ENCODE peak calls at places on chromosomes 4 and X, in six cellular contexts. B is NCI-H2081 treated with DMSO at 0.1 percent for 48 hours, F is left lung, M is A549, S is NCI-H2107, J is Calu3. X is an unnamed sample.

GRCh38 chr4:3703677-3704521 is 62.3 kb upstream of the ADRA2C start:
- DNase-seq in B (no peak), F (peak; percentile 59), M (no peak), S (no peak), J (no peak), X (no peak)

GRCh38 chrX:106171293-106171692 is 3.2 kb downstream of the PWWP3B start:
- DNase-seq in B (no peak), F (no peak), M (no peak), S (no peak), J (no peak), X (no peak)

GRCh38 chr4:187618701-187619278 is 376.8 kb upstream of the ZFP42 start:
- DNase-seq in B (no peak), F (no peak), M (no peak), S (no peak), J (no peak), X (no peak)

GRCh38 chr4:152640058-152640921 is 39.5 kb downstream of the TMEM154 start:
- DNase-seq in B (no peak), F (no peak), M (peak; percentile 20), S (peak; percentile 28), J (no peak), X (no peak)

GRCh38 chr4:14387647-14388046 is 614.6 kb upstream of the CPEB2 start:
- DNase-seq in B (no peak), F (no peak), M (no peak), S (no peak), J (no peak), X (no peak)

GRCh38 chrX:39841604-39842003 is 256.2 kb downstream of the BCOR start:
- DNase-seq in B (no peak), F (no peak), M (no peak), S (no peak), J (no peak), X (no peak)

GRCh38 chrX:74450803-74451449 is 29.6 kb downstream of the SLC16A2 start:
- DNase-seq in B (no peak), F (no peak), M (peak; percentile 64), S (no peak), J (no peak), X (no peak)

GRCh38 chr4:71518283-71518989 is 179.6 kb downstream of the SLC4A4 start:
- DNase-seq in B (no peak), F (peak; percentile 41), M (no peak), S (no peak), J (no peak), X (no peak)

GRCh38 chr4:27692098-27692679 is 831.5 kb downstream of the STIM2 start:
- DNase-seq in B (peak; percentile 17), F (no peak), M (peak; percentile 27), S (no peak), J (peak; percentile 11), X (no peak)

GRCh38 chr4:83993774-83994173 is 457.9 kb downstream of the GPAT3 start:
- DNase-seq in B (no peak), F (peak; percentile 5), M (peak; percentile 2), S (no peak), J (no peak), X (no peak)